ENCODE peak calls at places on chromosomes 11 and 22, in six cellular contexts. H is upper lobe of left lung, M is K562, V is A549, I is HepG2, F is GM12878. T is an unnamed sample.
A peak's percentile ranks its signal among the peaks of the same experiment; 100 is the strongest.

GRCh38 chr11:78810489-78811090 is 235.9 kb upstream of the NARS2 start:
- ATAC-seq in F (no peak), H (no peak), V (no peak), M (no peak), I (no peak), T (peak; percentile 26)

GRCh38 chr11:110317516-110317932 is 21.1 kb upstream of the RDX start:
- ATAC-seq in H (no peak), V (no peak), I (no peak), F (no peak), M (peak; percentile 84), T (no peak)

GRCh38 chr11:1113405-1114201 is 38.9 kb downstream of the MUC2 start:
- ATAC-seq in F (no peak), H (no peak), I (peak; percentile 10), V (peak; percentile 28), M (peak; percentile 51), T (no peak)

GRCh38 chr11:103183981-103184592 is 74.9 kb downstream of the DYNC2H1 start:
- ATAC-seq in H (no peak), M (no peak), F (no peak), I (no peak), V (no peak), T (no peak)

GRCh38 chr11:34204396-34205279 is 99.2 kb downstream of the NAT10 start:
- ATAC-seq in M (no peak), F (peak; percentile 13), H (no peak), V (peak; percentile 94), I (peak; percentile 92), T (no peak)

GRCh38 chr22:19524170-19525115 is at the start of gene CLDN5:
- ATAC-seq in V (no peak), M (no peak), F (peak; percentile 19), H (peak; percentile 50), I (no peak), T (peak; percentile 76)

GRCh38 chr11:61730222-61730994 is 22.0 kb upstream of the MYRF start:
- ATAC-seq in I (no peak), H (no peak), V (no peak), M (no peak), F (no peak), T (no peak)

GRCh38 chr22:45526768-45527360 is 24.2 kb downstream of the FBLN1 start:
- ATAC-seq in H (peak; percentile 2), V (no peak), F (no peak), I (no peak), M (no peak), T (peak; percentile 90)

GRCh38 chr22:22371031-22371541 is 126.5 kb downstream of the VPREB1 start:
- ATAC-seq in H (peak; percentile 54), F (peak; percentile 60), I (peak; percentile 84), M (peak; percentile 89), V (no peak), T (no peak)

GRCh38 chr11:47269829-47270305 is at the start of gene MADD:
- ATAC-seq in M (peak; percentile 89), V (peak; percentile 86), H (peak; percentile 94), F (peak; percentile 91), I (peak; percentile 87), T (peak; percentile 94)

GRCh38 chr11:47271328-47271727 is 1.4 kb downstream of the MADD start:
- ATAC-seq in M (no peak), I (no peak), V (no peak), F (no peak), H (no peak), T (no peak)

GRCh38 chr11:47272706-47273105 is 2.8 kb downstream of the MADD start:
- ATAC-seq in F (no peak), H (no peak), V (no peak), I (no peak), M (no peak), T (no peak)

GRCh38 chr11:47270331-47271271 is 668 bp downstream of the MADD start:
- ATAC-seq in M (peak; percentile 31), V (peak; percentile 30), F (peak; percentile 5), H (no peak), I (peak; percentile 17), T (no peak)

GRCh38 chr11:47271961-47272661 is 2.2 kb downstream of the MADD start:
- ATAC-seq in H (no peak), V (no peak), I (no peak), M (peak; percentile 46), F (peak; percentile 8), T (no peak)
- TF ChIP-seq EP300 in H (no peak), V (no peak), I (no peak), M (no peak), F (no peak), T (no peak)

GRCh38 chr11:35796542-35796941 is 134.0 kb downstream of the TRIM44 start:
- ATAC-seq in M (no peak), V (no peak), I (no peak), F (no peak), H (no peak), T (no peak)
- H3K4me3 ChIP-seq in M (no peak overlapping the region), V (no peak overlapping the region), I (no peak overlapping the region), F (no peak overlapping the region), H (no peak overlapping the region), T (no peak overlapping the region)

DNA sequence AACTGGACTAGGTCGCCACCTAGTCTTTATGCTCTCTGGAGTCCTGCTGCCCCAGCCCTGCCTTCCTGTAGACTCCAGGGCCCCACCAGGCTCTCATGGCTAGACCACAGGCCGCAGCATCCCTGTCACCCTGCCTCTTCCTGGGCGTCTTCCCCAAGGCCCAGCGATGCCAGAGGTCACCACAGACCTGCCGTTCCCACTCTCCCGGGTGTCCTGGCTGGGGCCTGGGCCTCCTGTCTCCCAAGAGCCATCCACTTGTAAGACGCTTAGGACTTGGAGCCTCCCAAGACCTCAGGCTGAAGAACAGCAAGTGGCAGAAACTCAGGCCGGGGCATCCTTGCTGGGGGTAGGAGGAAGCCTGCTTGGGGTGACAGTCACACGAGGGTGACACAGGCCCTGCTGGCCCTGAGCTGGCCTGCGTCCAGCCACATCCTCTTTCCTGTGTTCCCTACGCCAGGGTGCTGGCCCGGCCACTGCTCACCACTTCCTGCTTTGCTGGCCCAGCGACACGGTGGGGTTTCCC is 2.0 kb upstream of the TCIRG1 start:
- ATAC-seq in H (peak; percentile 77), M (no peak), F (no peak), V (no peak), I (no peak), T (peak; percentile 21)
- H3K27ac ChIP-seq in H (peak overlapping the region; percentile 86), M (no peak overlapping the region), F (no peak overlapping the region), V (no peak overlapping the region), I (peak overlapping the region; percentile 95), T (peak overlapping the region; percentile 89)

GRCh38 chr11:75639752-75640151 is 29.1 kb downstream of the MAP6 start:
- ATAC-seq in H (peak; percentile 87), I (no peak), M (peak; percentile 63), F (peak; percentile 95), V (peak; percentile 43), T (peak; percentile 82)
- TF ChIP-seq EP300 in H (no peak), I (no peak), M (no peak), F (no peak), V (no peak), T (no peak)

DNA sequence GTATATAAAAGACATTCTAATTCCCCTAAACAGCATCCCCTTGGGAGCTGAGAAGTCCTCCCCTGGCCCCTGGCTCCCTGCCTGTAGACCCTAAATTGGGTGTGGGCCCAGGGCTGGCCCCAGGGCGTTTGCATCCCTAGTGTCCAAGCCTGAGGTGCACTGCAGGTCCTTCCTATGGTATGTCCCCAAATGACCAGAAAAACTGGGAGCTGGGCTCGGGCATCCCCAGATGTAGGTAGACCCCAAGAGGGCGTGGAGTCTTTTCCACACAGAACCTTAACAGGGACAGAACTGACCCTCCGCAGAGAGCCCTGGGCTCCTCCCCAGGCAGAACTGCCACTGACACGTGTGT is 782 bp upstream of the OSBPL5 start:
- ATAC-seq in I (no peak), M (no peak), F (no peak), V (no peak), H (no peak), T (no peak)
- H3K4me3 ChIP-seq in I (no peak overlapping the region), M (no peak overlapping the region), F (no peak overlapping the region), V (no peak overlapping the region), H (no peak overlapping the region), T (peak overlapping the region; percentile 93)

GRCh38 chr11:23903044-23903704 is 593.7 kb upstream of the LUZP2 start:
- ATAC-seq in I (no peak), M (no peak), V (peak; percentile 94), F (no peak), H (no peak), T (no peak)

GRCh38 chr11:23897453-23898289 is 599.2 kb upstream of the LUZP2 start:
- ATAC-seq in F (no peak), H (no peak), M (no peak), I (no peak), V (peak; percentile 78), T (no peak)
- H3K27ac ChIP-seq in F (no peak overlapping the region), H (no peak overlapping the region), M (no peak overlapping the region), I (no peak overlapping the region), V (peak overlapping the region; percentile 55), T (no peak overlapping the region)

GRCh38 chr11:122785156-122785605 is 53.1 kb upstream of the CRTAM start:
- ATAC-seq in V (no peak), M (no peak), H (no peak), F (no peak), I (no peak), T (no peak)

GRCh38 chr11:122781378-122782040 is 56.8 kb upstream of the CRTAM start:
- ATAC-seq in V (peak; percentile 95), H (peak; percentile 91), F (peak; percentile 96), M (peak; percentile 99), I (peak; percentile 99), T (peak; percentile 86)

GRCh38 chr11:122786896-122787295 is 51.4 kb upstream of the CRTAM start:
- ATAC-seq in M (no peak), V (no peak), I (no peak), F (no peak), H (no peak), T (no peak)

GRCh38 chr11:122782222-122782621 is 56.1 kb upstream of the CRTAM start:
- ATAC-seq in V (no peak), H (no peak), I (no peak), F (no peak), M (no peak), T (no peak)

DNA sequence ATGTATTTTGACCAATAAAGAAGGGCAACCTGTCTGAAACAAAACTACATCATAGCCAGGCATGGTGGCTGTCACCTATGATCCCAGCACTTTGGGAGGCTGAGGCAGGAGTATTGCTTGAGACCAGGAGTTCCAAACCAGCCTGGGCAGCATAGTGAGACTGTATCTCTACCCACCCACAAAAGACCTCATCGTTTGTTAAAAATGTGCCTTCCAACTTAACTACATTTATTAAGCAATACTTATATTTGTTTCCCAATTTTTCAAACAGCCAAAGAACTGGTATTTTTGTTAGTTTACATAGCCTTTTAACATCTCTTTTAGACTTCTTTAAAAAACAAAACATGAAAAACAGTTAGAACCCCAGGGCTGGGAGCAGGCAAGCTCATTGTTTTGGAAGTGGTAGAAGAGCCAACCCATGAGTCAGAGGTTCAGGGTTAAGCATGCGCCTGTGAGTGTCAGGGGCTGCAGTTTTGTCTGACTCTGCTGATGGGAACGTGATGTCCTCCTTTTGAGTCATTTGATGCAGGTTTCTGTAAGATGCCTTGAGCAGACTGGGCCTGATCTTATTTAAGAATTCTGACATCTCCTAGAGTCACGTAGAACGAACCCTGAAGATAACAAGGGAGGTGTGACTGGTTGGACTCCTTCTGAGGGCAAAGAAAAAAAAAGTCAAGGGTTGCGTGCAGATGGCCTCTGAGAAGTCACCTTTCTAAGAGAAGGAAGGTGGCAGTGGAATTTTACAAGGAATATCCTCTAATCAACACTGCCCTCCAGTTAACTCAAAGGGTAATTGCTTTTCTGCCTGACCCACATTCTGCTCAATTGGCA is 53.8 kb upstream of the CRTAM start:
- ATAC-seq in F (no peak), M (no peak), H (no peak), V (no peak), I (no peak), T (peak; percentile 76)
- TF ChIP-seq EP300 in F (no peak), M (no peak), H (no peak), V (no peak), I (no peak), T (no peak)

T was measured in gastroesophageal sphincter.